ENCODE peak calls at places on chromosomes 12 and 14, in six cellular contexts. S is CD8-positive, alpha-beta T cell; Y is cardiac muscle cell; B is H9; X is suprapubic skin; J is coronary artery. A is an unnamed sample.

GRCh38 chr14:51527073-51527472 is 124.6 kb upstream of the FRMD6 start:
- DNase-seq in X (no peak), B (no peak), Y (peak; percentile 55), S (no peak), J (no peak), A (no peak)

GRCh38 chr12:7092229-7092985 is at the start of gene C1R:
- DNase-seq in Y (peak; percentile 95), J (peak; percentile 91), B (peak; percentile 71), S (peak; percentile 57), X (peak; percentile 90), A (no peak)

GRCh38 chr14:32608880-32609279 is 279.8 kb downstream of the AKAP6 start:
- DNase-seq in Y (peak; percentile 63), S (no peak), X (no peak), B (no peak), J (no peak), A (no peak)

GRCh38 chr12:674272-674781 is 11.1 kb upstream of the NINJ2 start:
- DNase-seq in X (no peak), J (no peak), Y (no peak), S (peak; percentile 45), B (no peak), A (no peak)

GRCh38 chr14:37889087-37889486 is 293.7 kb downstream of the TTC6 start:
- DNase-seq in Y (no peak), B (no peak), X (no peak), J (no peak), S (no peak), A (no peak)

GRCh38 chr14:99675381-99675835 is 8.7 kb upstream of the CYP46A1 start:
- DNase-seq in X (no peak), B (no peak), Y (no peak), S (no peak), J (no peak), A (no peak)

GRCh38 chr12:101064721-101065120 is 145.3 kb downstream of the SLC5A8 start:
- DNase-seq in B (no peak), J (no peak), Y (no peak), S (no peak), X (no peak), A (no peak)

GRCh38 chr14:96705422-96706092 is 91.6 kb upstream of the VRK1 start:
- DNase-seq in B (no peak), J (no peak), S (no peak), Y (no peak), X (no peak), A (no peak)

GRCh38 chr14:28482644-28483043 is 283.9 kb upstream of the FOXG1 start:
- DNase-seq in B (no peak), X (no peak), J (no peak), Y (no peak), S (no peak), A (no peak)

GRCh38 chr12:12194206-12194605 is 72.6 kb downstream of the LRP6 start:
- DNase-seq in S (no peak), X (no peak), B (no peak), J (no peak), Y (peak; percentile 39), A (no peak)

GRCh38 chr12:10395390-10395998 is 5.7 kb upstream of the KLRK1 start:
- DNase-seq in J (no peak), X (no peak), Y (peak; percentile 87), B (peak; percentile 66), S (no peak), A (peak; percentile 87)

GRCh38 chr14:96349286-96350075 is 13.7 kb downstream of the ATG2B start:
- DNase-seq in X (no peak), J (no peak), Y (peak; percentile 6), B (peak; percentile 64), S (no peak), A (no peak)

GRCh38 chr12:8544295-8544694 is 3.6 kb upstream of the CLEC4E start:
- DNase-seq in J (no peak), X (no peak), B (peak; percentile 87), S (peak; percentile 65), Y (peak; percentile 77), A (peak; percentile 86)

GRCh38 chr12:67982165-67982563 is 7.1 kb upstream of the IFNG-AS1 start:
- DNase-seq in Y (no peak), B (no peak), X (no peak), J (no peak), S (no peak), A (no peak)

GRCh38 chr12:6773662-6774351 is 1.5 kb downstream of the LAG3 start:
- DNase-seq in B (no peak), S (no peak), Y (no peak), J (no peak), X (no peak), A (no peak)

GRCh38 chr14:94685166-94685581 is 73.0 kb downstream of the SERPINA3 start:
- DNase-seq in X (no peak), Y (no peak), B (peak; percentile 57), J (peak; percentile 49), S (no peak), A (no peak)

GRCh38 chr14:69713976-69714716 is 52.8 kb upstream of the SRSF5 start:
- DNase-seq in S (no peak), X (no peak), Y (no peak), J (no peak), B (no peak), A (no peak)

GRCh38 chr14:86662334-86662733 is 1132.4 kb downstream of the FLRT2 start:
- DNase-seq in J (no peak), S (no peak), Y (no peak), X (no peak), B (no peak), A (no peak)

DNA sequence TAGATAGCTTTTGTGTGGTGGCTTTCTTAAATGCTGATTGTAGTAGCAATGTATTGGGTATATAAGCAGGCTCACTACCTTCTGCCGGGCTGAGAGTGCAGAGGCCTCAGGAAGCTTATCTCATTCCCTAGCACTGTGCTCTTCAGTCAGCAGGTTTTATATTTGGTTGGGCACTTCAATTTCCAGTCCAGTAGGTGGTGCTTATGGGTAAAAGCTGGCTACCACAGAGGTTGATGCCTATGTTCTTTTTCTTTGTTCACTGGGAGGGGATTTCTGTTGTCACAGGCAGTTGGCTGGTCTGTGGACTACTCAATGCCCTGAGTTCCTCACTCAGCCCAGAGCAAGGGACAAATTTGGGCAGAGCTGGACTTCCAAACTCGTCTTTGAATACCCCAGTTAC is 43.0 kb upstream of the GLIPR1 start:
- DNase-seq in B (no peak), Y (peak; percentile 75), S (no peak), X (no peak), J (no peak), A (no peak)
- TF ChIP-seq CTCF in B (peak; percentile 29), Y (peak; percentile 63), S (peak; percentile 32), X (no peak), J (no peak), A (no peak)

GRCh38 chr12:15152456-15152855 is 68.8 kb downstream of the RERG start:
- DNase-seq in X (no peak), B (no peak), S (no peak), Y (peak; percentile 53), J (no peak), A (no peak)
- TF ChIP-seq CTCF in X (peak; percentile 12), B (no peak), S (no peak), Y (peak; percentile 28), J (no peak), A (peak; percentile 61)

GRCh38 chr14:67166450-67166853 is 22.8 kb upstream of the GARIN2 start:
- DNase-seq in S (no peak), X (no peak), B (no peak), J (no peak), Y (peak; percentile 66), A (no peak)
- TF ChIP-seq CTCF in S (peak; percentile 84), X (peak; percentile 68), B (peak; percentile 93), J (peak; percentile 76), Y (peak; percentile 82), A (peak; percentile 91)

GRCh38 chr14:61192970-61193369 is 88.2 kb downstream of the TMEM30B start:
- DNase-seq in X (no peak), Y (no peak), B (no peak), S (no peak), J (no peak), A (no peak)

GRCh38 chr14:61197416-61197815 is 83.7 kb downstream of the TMEM30B start:
- DNase-seq in B (no peak), S (no peak), X (no peak), J (no peak), Y (no peak), A (no peak)

GRCh38 chr14:61193471-61193870 is 87.7 kb downstream of the TMEM30B start:
- DNase-seq in Y (no peak), S (no peak), B (no peak), J (no peak), X (no peak), A (no peak)

GRCh38 chr14:61196034-61196433 is 85.1 kb downstream of the TMEM30B start:
- DNase-seq in B (no peak), Y (peak; percentile 25), S (no peak), X (no peak), J (no peak), A (no peak)

GRCh38 chr14:61196792-61197191 is 84.3 kb downstream of the TMEM30B start:
- DNase-seq in Y (no peak), X (no peak), J (no peak), B (no peak), S (no peak), A (no peak)
- TF ChIP-seq CTCF in Y (peak; percentile 13), X (no peak), J (no peak), B (peak; percentile 37), S (no peak), A (peak; percentile 33)

DNA sequence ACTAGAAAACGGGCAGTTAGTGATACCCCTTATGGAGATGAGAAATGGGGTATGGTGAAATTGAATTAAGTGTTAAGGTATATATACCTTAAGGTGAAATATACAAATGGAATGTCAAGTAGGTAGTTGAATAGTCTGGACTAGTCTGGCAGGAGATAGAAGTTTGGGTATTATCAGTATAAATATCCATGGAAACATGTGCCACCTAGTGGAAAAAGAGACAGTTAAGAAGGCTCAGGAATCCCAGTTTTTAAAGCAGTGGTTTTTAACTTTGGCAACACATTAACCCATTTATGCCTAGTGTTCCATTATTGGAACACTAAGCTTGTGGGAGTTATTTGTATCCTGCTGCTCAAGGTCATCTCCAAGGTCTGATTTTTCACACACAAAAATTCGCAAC is 38.6 kb upstream of the TPH2 start:
- DNase-seq in S (no peak), X (no peak), B (no peak), J (no peak), Y (peak; percentile 11), A (no peak)
- TF ChIP-seq CTCF in S (no peak), X (no peak), B (peak; percentile 44), J (no peak), Y (no peak), A (peak; percentile 36)

GRCh38 chr12:131940121-131940520 is 9.6 kb upstream of the EP400 start:
- DNase-seq in S (no peak), Y (no peak), B (no peak), X (peak; percentile 74), J (no peak), A (no peak)
- TF ChIP-seq CTCF in S (no peak), Y (no peak), B (no peak), X (no peak), J (no peak), A (no peak)